ENCODE peak calls at places on chromosomes 5 and 9, in nine cellular contexts. One of them, this sample, is unnamed.
A peak's percentile ranks its signal among the peaks of the same experiment; 100 is the strongest.

GRCh38 chr5:115271295-115272060 is 8.8 kb upstream of the PGGT1B start:
- DNase-seq in GM23338: no peak
- DNase-seq in H4: no peak
- DNase-seq in stimulated activated CD8-positive, alpha-beta memory T cell treated with anti-CD3 and anti-CD28 coated beads, Interleukin-15, amount 100 ng/mL, for 24 hours: no peak
- DNase-seq in HEK293T: no peak
- DNase-seq in glutamatergic neuron: no peak
- DNase-seq in IMR-90: no peak
- DNase-seq in NCI-H748 treated with DMSO at 0.1 percent for 48 hours: no peak
- DNase-seq in SK-N-DZ: no peak
- DNase-seq in this sample: no peak

GRCh38 chr5:3364941-3365340 is 230.7 kb upstream of the IRX1 start:
- DNase-seq in SK-N-DZ: no peak
- DNase-seq in glutamatergic neuron: no peak
- DNase-seq in H4: no peak
- DNase-seq in NCI-H748 treated with DMSO at 0.1 percent for 48 hours: no peak
- DNase-seq in stimulated activated CD8-positive, alpha-beta memory T cell treated with anti-CD3 and anti-CD28 coated beads, Interleukin-15, amount 100 ng/mL, for 24 hours: no peak
- DNase-seq in HEK293T: no peak
- DNase-seq in GM23338: no peak
- DNase-seq in IMR-90: no peak
- DNase-seq in this sample: no peak

GRCh38 chr9:138023394-138024124 is 146.0 kb downstream of the CACNA1B start:
- DNase-seq in NCI-H748 treated with DMSO at 0.1 percent for 48 hours: no peak
- DNase-seq in IMR-90: no peak
- DNase-seq in GM23338: peak; percentile 62
- DNase-seq in stimulated activated CD8-positive, alpha-beta memory T cell treated with anti-CD3 and anti-CD28 coated beads, Interleukin-15, amount 100 ng/mL, for 24 hours: no peak
- DNase-seq in glutamatergic neuron: no peak
- DNase-seq in HEK293T: no peak
- DNase-seq in H4: no peak
- DNase-seq in SK-N-DZ: no peak
- DNase-seq in this sample: no peak

GRCh38 chr5:89125372-89125771 is 242.4 kb upstream of the MEF2C start:
- DNase-seq in HEK293T: no peak
- DNase-seq in IMR-90: no peak
- DNase-seq in GM23338: no peak
- DNase-seq in H4: no peak
- DNase-seq in glutamatergic neuron: no peak
- DNase-seq in NCI-H748 treated with DMSO at 0.1 percent for 48 hours: no peak
- DNase-seq in SK-N-DZ: no peak
- DNase-seq in stimulated activated CD8-positive, alpha-beta memory T cell treated with anti-CD3 and anti-CD28 coated beads, Interleukin-15, amount 100 ng/mL, for 24 hours: no peak
- DNase-seq in this sample: no peak

GRCh38 chr5:28954074-28954473 is 1915.7 kb upstream of the CDH9 start:
- DNase-seq in NCI-H748 treated with DMSO at 0.1 percent for 48 hours: no peak
- DNase-seq in IMR-90: no peak
- DNase-seq in HEK293T: no peak
- DNase-seq in stimulated activated CD8-positive, alpha-beta memory T cell treated with anti-CD3 and anti-CD28 coated beads, Interleukin-15, amount 100 ng/mL, for 24 hours: no peak
- DNase-seq in glutamatergic neuron: no peak
- DNase-seq in SK-N-DZ: no peak
- DNase-seq in GM23338: peak; percentile 61
- DNase-seq in H4: no peak
- DNase-seq in this sample: peak; percentile 67

GRCh38 chr9:72680593-72681317 is 159.3 kb downstream of the TMC1 start:
- DNase-seq in GM23338: peak; percentile 98
- DNase-seq in SK-N-DZ: no peak
- DNase-seq in IMR-90: no peak
- DNase-seq in HEK293T: no peak
- DNase-seq in NCI-H748 treated with DMSO at 0.1 percent for 48 hours: no peak
- DNase-seq in H4: peak; percentile 90
- DNase-seq in stimulated activated CD8-positive, alpha-beta memory T cell treated with anti-CD3 and anti-CD28 coated beads, Interleukin-15, amount 100 ng/mL, for 24 hours: no peak
- DNase-seq in glutamatergic neuron: peak; percentile 30
- DNase-seq in this sample: no peak

GRCh38 chr9:118281787-118282186 is 577.6 kb downstream of the TLR4 start:
- DNase-seq in NCI-H748 treated with DMSO at 0.1 percent for 48 hours: no peak
- DNase-seq in GM23338: no peak
- DNase-seq in H4: no peak
- DNase-seq in SK-N-DZ: no peak
- DNase-seq in stimulated activated CD8-positive, alpha-beta memory T cell treated with anti-CD3 and anti-CD28 coated beads, Interleukin-15, amount 100 ng/mL, for 24 hours: no peak
- DNase-seq in glutamatergic neuron: no peak
- DNase-seq in IMR-90: no peak
- DNase-seq in HEK293T: no peak
- DNase-seq in this sample: no peak

GRCh38 chr5:141742144-141742543 is 60.1 kb upstream of the ARAP3 start:
- DNase-seq in HEK293T: no peak
- DNase-seq in stimulated activated CD8-positive, alpha-beta memory T cell treated with anti-CD3 and anti-CD28 coated beads, Interleukin-15, amount 100 ng/mL, for 24 hours: no peak
- DNase-seq in NCI-H748 treated with DMSO at 0.1 percent for 48 hours: no peak
- DNase-seq in GM23338: no peak
- DNase-seq in H4: no peak
- DNase-seq in SK-N-DZ: no peak
- DNase-seq in IMR-90: no peak
- DNase-seq in glutamatergic neuron: no peak
- DNase-seq in this sample: no peak

GRCh38 chr5:167307042-167307441 is 984.4 kb upstream of the WWC1 start:
- DNase-seq in SK-N-DZ: peak; percentile 20
- DNase-seq in IMR-90: no peak
- DNase-seq in glutamatergic neuron: no peak
- DNase-seq in HEK293T: no peak
- DNase-seq in GM23338: no peak
- DNase-seq in NCI-H748 treated with DMSO at 0.1 percent for 48 hours: no peak
- DNase-seq in stimulated activated CD8-positive, alpha-beta memory T cell treated with anti-CD3 and anti-CD28 coated beads, Interleukin-15, amount 100 ng/mL, for 24 hours: no peak
- DNase-seq in H4: no peak
- DNase-seq in this sample: no peak

GRCh38 chr5:75536694-75537360 is 25.1 kb downstream of the POLK start:
- DNase-seq in HEK293T: peak; percentile 8
- DNase-seq in SK-N-DZ: no peak
- DNase-seq in IMR-90: no peak
- DNase-seq in glutamatergic neuron: no peak
- DNase-seq in stimulated activated CD8-positive, alpha-beta memory T cell treated with anti-CD3 and anti-CD28 coated beads, Interleukin-15, amount 100 ng/mL, for 24 hours: no peak
- DNase-seq in GM23338: peak; percentile 50
- DNase-seq in NCI-H748 treated with DMSO at 0.1 percent for 48 hours: no peak
- DNase-seq in H4: no peak
- DNase-seq in this sample: no peak

GRCh38 chr5:42268630-42269029 is 154.6 kb upstream of the GHR start:
- DNase-seq in stimulated activated CD8-positive, alpha-beta memory T cell treated with anti-CD3 and anti-CD28 coated beads, Interleukin-15, amount 100 ng/mL, for 24 hours: no peak
- DNase-seq in NCI-H748 treated with DMSO at 0.1 percent for 48 hours: no peak
- DNase-seq in glutamatergic neuron: no peak
- DNase-seq in GM23338: no peak
- DNase-seq in IMR-90: peak; percentile 3
- DNase-seq in H4: peak; percentile 68
- DNase-seq in SK-N-DZ: no peak
- DNase-seq in HEK293T: no peak
- DNase-seq in this sample: peak; percentile 53

GRCh38 chr5:91495699-91496098 is 112.6 kb upstream of the ARRDC3 start:
- DNase-seq in H4: no peak
- DNase-seq in NCI-H748 treated with DMSO at 0.1 percent for 48 hours: no peak
- DNase-seq in stimulated activated CD8-positive, alpha-beta memory T cell treated with anti-CD3 and anti-CD28 coated beads, Interleukin-15, amount 100 ng/mL, for 24 hours: no peak
- DNase-seq in glutamatergic neuron: no peak
- DNase-seq in HEK293T: no peak
- DNase-seq in SK-N-DZ: no peak
- DNase-seq in GM23338: peak; percentile 13
- DNase-seq in IMR-90: no peak
- DNase-seq in this sample: no peak

GRCh38 chr9:29213374-29214161 is 1640.3 kb upstream of the C9orf72 start:
- DNase-seq in IMR-90: no peak
- DNase-seq in stimulated activated CD8-positive, alpha-beta memory T cell treated with anti-CD3 and anti-CD28 coated beads, Interleukin-15, amount 100 ng/mL, for 24 hours: no peak
- DNase-seq in GM23338: peak; percentile 79
- DNase-seq in SK-N-DZ: peak; percentile 57
- DNase-seq in H4: peak; percentile 10
- DNase-seq in NCI-H748 treated with DMSO at 0.1 percent for 48 hours: peak; percentile 88
- DNase-seq in HEK293T: peak; percentile 25
- DNase-seq in glutamatergic neuron: peak; percentile 65
- DNase-seq in this sample: no peak

GRCh38 chr5:147303976-147304375 is 69.2 kb downstream of the STK32A start:
- DNase-seq in SK-N-DZ: no peak
- DNase-seq in stimulated activated CD8-positive, alpha-beta memory T cell treated with anti-CD3 and anti-CD28 coated beads, Interleukin-15, amount 100 ng/mL, for 24 hours: no peak
- DNase-seq in H4: peak; percentile 12
- DNase-seq in GM23338: no peak
- DNase-seq in IMR-90: peak; percentile 79
- DNase-seq in NCI-H748 treated with DMSO at 0.1 percent for 48 hours: no peak
- DNase-seq in HEK293T: no peak
- DNase-seq in glutamatergic neuron: no peak
- DNase-seq in this sample: peak; percentile 88

GRCh38 chr9:95189230-95190098 is 128.0 kb downstream of the FANCC start:
- DNase-seq in H4: peak; percentile 69
- DNase-seq in HEK293T: no peak
- DNase-seq in glutamatergic neuron: no peak
- DNase-seq in stimulated activated CD8-positive, alpha-beta memory T cell treated with anti-CD3 and anti-CD28 coated beads, Interleukin-15, amount 100 ng/mL, for 24 hours: no peak
- DNase-seq in NCI-H748 treated with DMSO at 0.1 percent for 48 hours: no peak
- DNase-seq in IMR-90: peak; percentile 91
- DNase-seq in GM23338: no peak
- DNase-seq in SK-N-DZ: no peak
- DNase-seq in this sample: peak; percentile 57

GRCh38 chr9:97848582-97849237 is 4.3 kb upstream of the FOXE1 start:
- DNase-seq in stimulated activated CD8-positive, alpha-beta memory T cell treated with anti-CD3 and anti-CD28 coated beads, Interleukin-15, amount 100 ng/mL, for 24 hours: no peak
- DNase-seq in IMR-90: peak; percentile 3
- DNase-seq in glutamatergic neuron: no peak
- DNase-seq in HEK293T: no peak
- DNase-seq in NCI-H748 treated with DMSO at 0.1 percent for 48 hours: no peak
- DNase-seq in SK-N-DZ: no peak
- DNase-seq in GM23338: peak; percentile 47
- DNase-seq in H4: no peak
- DNase-seq in this sample: no peak

GRCh38 chr9:110847661-110848060 is 179.1 kb downstream of the MUSK start:
- DNase-seq in glutamatergic neuron: no peak
- DNase-seq in stimulated activated CD8-positive, alpha-beta memory T cell treated with anti-CD3 and anti-CD28 coated beads, Interleukin-15, amount 100 ng/mL, for 24 hours: no peak
- DNase-seq in SK-N-DZ: no peak
- DNase-seq in IMR-90: peak; percentile 60
- DNase-seq in HEK293T: no peak
- DNase-seq in NCI-H748 treated with DMSO at 0.1 percent for 48 hours: no peak
- DNase-seq in H4: no peak
- DNase-seq in GM23338: no peak
- DNase-seq in this sample: no peak

GRCh38 chr9:129732946-129733631 is 19.8 kb downstream of the PTGES start:
- DNase-seq in IMR-90: no peak
- DNase-seq in glutamatergic neuron: no peak
- DNase-seq in SK-N-DZ: no peak
- DNase-seq in HEK293T: no peak
- DNase-seq in GM23338: no peak
- DNase-seq in NCI-H748 treated with DMSO at 0.1 percent for 48 hours: no peak
- DNase-seq in H4: no peak
- DNase-seq in stimulated activated CD8-positive, alpha-beta memory T cell treated with anti-CD3 and anti-CD28 coated beads, Interleukin-15, amount 100 ng/mL, for 24 hours: no peak
- DNase-seq in this sample: no peak

GRCh38 chr5:39675676-39676075 is 250.9 kb upstream of the DAB2 start:
- DNase-seq in GM23338: no peak
- DNase-seq in HEK293T: no peak
- DNase-seq in SK-N-DZ: no peak
- DNase-seq in stimulated activated CD8-positive, alpha-beta memory T cell treated with anti-CD3 and anti-CD28 coated beads, Interleukin-15, amount 100 ng/mL, for 24 hours: no peak
- DNase-seq in glutamatergic neuron: no peak
- DNase-seq in NCI-H748 treated with DMSO at 0.1 percent for 48 hours: no peak
- DNase-seq in IMR-90: no peak
- DNase-seq in H4: no peak
- DNase-seq in this sample: no peak

GRCh38 chr9:2936221-2936620 is 92.3 kb upstream of the PUM3 start:
- DNase-seq in H4: no peak
- DNase-seq in stimulated activated CD8-positive, alpha-beta memory T cell treated with anti-CD3 and anti-CD28 coated beads, Interleukin-15, amount 100 ng/mL, for 24 hours: no peak
- DNase-seq in SK-N-DZ: no peak
- DNase-seq in GM23338: no peak
- DNase-seq in glutamatergic neuron: no peak
- DNase-seq in IMR-90: no peak
- DNase-seq in NCI-H748 treated with DMSO at 0.1 percent for 48 hours: no peak
- DNase-seq in HEK293T: no peak
- DNase-seq in this sample: no peak

GRCh38 chr9:89745601-89746376 is 141.0 kb downstream of the GADD45G start:
- DNase-seq in HEK293T: no peak
- DNase-seq in SK-N-DZ: no peak
- DNase-seq in glutamatergic neuron: no peak
- DNase-seq in stimulated activated CD8-positive, alpha-beta memory T cell treated with anti-CD3 and anti-CD28 coated beads, Interleukin-15, amount 100 ng/mL, for 24 hours: no peak
- DNase-seq in H4: no peak
- DNase-seq in IMR-90: no peak
- DNase-seq in NCI-H748 treated with DMSO at 0.1 percent for 48 hours: no peak
- DNase-seq in GM23338: no peak
- DNase-seq in this sample: no peak

GRCh38 chr5:172178301-172179031 is 9.6 kb downstream of the STK10 start:
- DNase-seq in HEK293T: no peak
- DNase-seq in H4: no peak
- DNase-seq in GM23338: no peak
- DNase-seq in NCI-H748 treated with DMSO at 0.1 percent for 48 hours: no peak
- DNase-seq in IMR-90: no peak
- DNase-seq in stimulated activated CD8-positive, alpha-beta memory T cell treated with anti-CD3 and anti-CD28 coated beads, Interleukin-15, amount 100 ng/mL, for 24 hours: no peak
- DNase-seq in glutamatergic neuron: no peak
- DNase-seq in SK-N-DZ: no peak
- DNase-seq in this sample: no peak

GRCh38 chr9:116549061-116549664 is 137.9 kb upstream of the TRIM32 start:
- DNase-seq in GM23338: no peak
- DNase-seq in HEK293T: no peak
- DNase-seq in H4: peak; percentile 83
- DNase-seq in glutamatergic neuron: peak; percentile 30
- DNase-seq in IMR-90: peak; percentile 97
- DNase-seq in SK-N-DZ: no peak
- DNase-seq in NCI-H748 treated with DMSO at 0.1 percent for 48 hours: no peak
- DNase-seq in stimulated activated CD8-positive, alpha-beta memory T cell treated with anti-CD3 and anti-CD28 coated beads, Interleukin-15, amount 100 ng/mL, for 24 hours: no peak
- DNase-seq in this sample: peak; percentile 98

GRCh38 chr9:98359569-98359968 is 104.1 kb upstream of the TBC1D2 start:
- DNase-seq in glutamatergic neuron: no peak
- DNase-seq in SK-N-DZ: no peak
- DNase-seq in IMR-90: no peak
- DNase-seq in GM23338: no peak
- DNase-seq in NCI-H748 treated with DMSO at 0.1 percent for 48 hours: no peak
- DNase-seq in HEK293T: peak; percentile 1
- DNase-seq in stimulated activated CD8-positive, alpha-beta memory T cell treated with anti-CD3 and anti-CD28 coated beads, Interleukin-15, amount 100 ng/mL, for 24 hours: no peak
- DNase-seq in H4: no peak
- DNase-seq in this sample: no peak

This sample was measured in HT1080.